ENCODE peak calls at places on chromosomes 1 and 21, in ten cellular contexts. One of them, this sample, is unnamed.

GRCh38 chr1:213987422-213987875 is 324 bp upstream of the PROX1 start:
- DNase-seq in activated naive CD8-positive, alpha-beta T cell treated with anti-CD3 and anti-CD28 coated beads, Interleukin-2, amount 50 U/mL, for 24 hours: no peak
- DNase-seq in adipocyte: no peak
- DNase-seq in substantia nigra: no peak
- DNase-seq in pons: no peak
- DNase-seq in HFFc6: no peak
- DNase-seq in neural crest cell: no peak
- DNase-seq in astrocyte: no peak
- DNase-seq in HEK293T: no peak
- DNase-seq in retina: no peak
- DNase-seq in this sample: peak

GRCh38 chr1:27290586-27290985 is 31.4 kb upstream of the TMEM222 start:
- DNase-seq in substantia nigra: no peak
- DNase-seq in HFFc6: no peak
- DNase-seq in HEK293T: no peak
- DNase-seq in retina: no peak
- DNase-seq in adipocyte: no peak
- DNase-seq in activated naive CD8-positive, alpha-beta T cell treated with anti-CD3 and anti-CD28 coated beads, Interleukin-2, amount 50 U/mL, for 24 hours: no peak
- DNase-seq in neural crest cell: no peak
- DNase-seq in astrocyte: no peak
- DNase-seq in pons: no peak
- DNase-seq in this sample: no peak

GRCh38 chr1:109993885-109994284 is 9.3 kb downstream of the AHCYL1 start:
- DNase-seq in activated naive CD8-positive, alpha-beta T cell treated with anti-CD3 and anti-CD28 coated beads, Interleukin-2, amount 50 U/mL, for 24 hours: no peak
- DNase-seq in neural crest cell: no peak
- DNase-seq in astrocyte: no peak
- DNase-seq in substantia nigra: no peak
- DNase-seq in HEK293T: no peak
- DNase-seq in HFFc6: no peak
- DNase-seq in adipocyte: peak
- DNase-seq in pons: peak
- DNase-seq in retina: no peak
- DNase-seq in this sample: peak

GRCh38 chr1:200139661-200140250 is 112.2 kb downstream of the NR5A2 start:
- DNase-seq in HEK293T: peak
- DNase-seq in HFFc6: peak
- DNase-seq in substantia nigra: no peak
- DNase-seq in retina: no peak
- DNase-seq in activated naive CD8-positive, alpha-beta T cell treated with anti-CD3 and anti-CD28 coated beads, Interleukin-2, amount 50 U/mL, for 24 hours: no peak
- DNase-seq in adipocyte: peak
- DNase-seq in pons: peak
- DNase-seq in neural crest cell: no peak
- DNase-seq in astrocyte: peak
- DNase-seq in this sample: peak

GRCh38 chr1:228646717-228647522 is 88.4 kb upstream of the RHOU start:
- DNase-seq in astrocyte: peak
- DNase-seq in retina: peak
- DNase-seq in HEK293T: peak
- DNase-seq in HFFc6: peak
- DNase-seq in activated naive CD8-positive, alpha-beta T cell treated with anti-CD3 and anti-CD28 coated beads, Interleukin-2, amount 50 U/mL, for 24 hours: peak
- DNase-seq in substantia nigra: no peak
- DNase-seq in pons: peak
- DNase-seq in neural crest cell: no peak
- DNase-seq in adipocyte: peak
- DNase-seq in this sample: peak

GRCh38 chr1:22738522-22738921 is 27.9 kb downstream of the EPHB2 start:
- DNase-seq in substantia nigra: no peak
- DNase-seq in HEK293T: no peak
- DNase-seq in astrocyte: peak
- DNase-seq in neural crest cell: no peak
- DNase-seq in activated naive CD8-positive, alpha-beta T cell treated with anti-CD3 and anti-CD28 coated beads, Interleukin-2, amount 50 U/mL, for 24 hours: no peak
- DNase-seq in HFFc6: no peak
- DNase-seq in pons: no peak
- DNase-seq in adipocyte: no peak
- DNase-seq in retina: no peak
- DNase-seq in this sample: peak

GRCh38 chr1:65002508-65003315 is 36.4 kb upstream of the JAK1 start:
- DNase-seq in HFFc6: peak
- DNase-seq in adipocyte: peak
- DNase-seq in pons: peak
- DNase-seq in substantia nigra: no peak
- DNase-seq in HEK293T: peak
- DNase-seq in astrocyte: peak
- DNase-seq in neural crest cell: peak
- DNase-seq in retina: peak
- DNase-seq in activated naive CD8-positive, alpha-beta T cell treated with anti-CD3 and anti-CD28 coated beads, Interleukin-2, amount 50 U/mL, for 24 hours: peak
- DNase-seq in this sample: peak

GRCh38 chr1:21335088-21335678 is 44.9 kb upstream of the ECE1 start:
- DNase-seq in neural crest cell: no peak
- DNase-seq in substantia nigra: no peak
- DNase-seq in activated naive CD8-positive, alpha-beta T cell treated with anti-CD3 and anti-CD28 coated beads, Interleukin-2, amount 50 U/mL, for 24 hours: no peak
- DNase-seq in HFFc6: no peak
- DNase-seq in astrocyte: no peak
- DNase-seq in pons: no peak
- DNase-seq in adipocyte: no peak
- DNase-seq in retina: no peak
- DNase-seq in HEK293T: no peak
- DNase-seq in this sample: no peak

GRCh38 chr1:229334716-229335115 is 8.1 kb downstream of the CCSAP start:
- DNase-seq in HEK293T: no peak
- DNase-seq in activated naive CD8-positive, alpha-beta T cell treated with anti-CD3 and anti-CD28 coated beads, Interleukin-2, amount 50 U/mL, for 24 hours: no peak
- DNase-seq in pons: no peak
- DNase-seq in HFFc6: no peak
- DNase-seq in neural crest cell: no peak
- DNase-seq in astrocyte: no peak
- DNase-seq in substantia nigra: no peak
- DNase-seq in retina: no peak
- DNase-seq in adipocyte: no peak
- DNase-seq in this sample: no peak

GRCh38 chr21:39217356-39218081 is 34.3 kb upstream of the PSMG1 start:
- DNase-seq in substantia nigra: no peak
- DNase-seq in activated naive CD8-positive, alpha-beta T cell treated with anti-CD3 and anti-CD28 coated beads, Interleukin-2, amount 50 U/mL, for 24 hours: no peak
- DNase-seq in retina: no peak
- DNase-seq in pons: no peak
- DNase-seq in adipocyte: no peak
- DNase-seq in HEK293T: no peak
- DNase-seq in astrocyte: no peak
- DNase-seq in HFFc6: no peak
- DNase-seq in neural crest cell: no peak
- DNase-seq in this sample: no peak

GRCh38 chr1:56285554-56286402 is 293.6 kb downstream of the PLPP3 start:
- DNase-seq in astrocyte: peak
- DNase-seq in substantia nigra: no peak
- DNase-seq in activated naive CD8-positive, alpha-beta T cell treated with anti-CD3 and anti-CD28 coated beads, Interleukin-2, amount 50 U/mL, for 24 hours: no peak
- DNase-seq in retina: no peak
- DNase-seq in HEK293T: no peak
- DNase-seq in HFFc6: no peak
- DNase-seq in neural crest cell: no peak
- DNase-seq in pons: no peak
- DNase-seq in adipocyte: peak
- DNase-seq in this sample: no peak

GRCh38 chr1:232988572-232989040 is 38.2 kb downstream of the NTPCR start:
- DNase-seq in retina: peak
- DNase-seq in neural crest cell: no peak
- DNase-seq in adipocyte: peak
- DNase-seq in activated naive CD8-positive, alpha-beta T cell treated with anti-CD3 and anti-CD28 coated beads, Interleukin-2, amount 50 U/mL, for 24 hours: no peak
- DNase-seq in pons: no peak
- DNase-seq in substantia nigra: no peak
- DNase-seq in astrocyte: peak
- DNase-seq in HFFc6: peak
- DNase-seq in HEK293T: peak
- DNase-seq in this sample: peak

GRCh38 chr1:102120910-102121309 is 124.2 kb upstream of the OLFM3 start:
- DNase-seq in adipocyte: no peak
- DNase-seq in substantia nigra: no peak
- DNase-seq in neural crest cell: no peak
- DNase-seq in HEK293T: no peak
- DNase-seq in retina: no peak
- DNase-seq in HFFc6: no peak
- DNase-seq in astrocyte: no peak
- DNase-seq in pons: no peak
- DNase-seq in activated naive CD8-positive, alpha-beta T cell treated with anti-CD3 and anti-CD28 coated beads, Interleukin-2, amount 50 U/mL, for 24 hours: no peak
- DNase-seq in this sample: no peak

GRCh38 chr1:243980471-243980870 is 70.6 kb upstream of the ZBTB18 start:
- DNase-seq in pons: no peak
- DNase-seq in neural crest cell: no peak
- DNase-seq in HFFc6: no peak
- DNase-seq in activated naive CD8-positive, alpha-beta T cell treated with anti-CD3 and anti-CD28 coated beads, Interleukin-2, amount 50 U/mL, for 24 hours: no peak
- DNase-seq in retina: no peak
- DNase-seq in adipocyte: no peak
- DNase-seq in astrocyte: no peak
- DNase-seq in substantia nigra: no peak
- DNase-seq in HEK293T: no peak
- DNase-seq in this sample: no peak

GRCh38 chr21:36425286-36425685 is 40.1 kb downstream of the CHAF1B start:
- DNase-seq in substantia nigra: no peak
- DNase-seq in adipocyte: no peak
- DNase-seq in HFFc6: no peak
- DNase-seq in neural crest cell: no peak
- DNase-seq in HEK293T: no peak
- DNase-seq in retina: no peak
- DNase-seq in pons: no peak
- DNase-seq in astrocyte: peak
- DNase-seq in activated naive CD8-positive, alpha-beta T cell treated with anti-CD3 and anti-CD28 coated beads, Interleukin-2, amount 50 U/mL, for 24 hours: no peak
- DNase-seq in this sample: no peak

GRCh38 chr21:38123626-38124025 is 133.2 kb upstream of the KCNJ15 start:
- DNase-seq in adipocyte: no peak
- DNase-seq in HEK293T: no peak
- DNase-seq in activated naive CD8-positive, alpha-beta T cell treated with anti-CD3 and anti-CD28 coated beads, Interleukin-2, amount 50 U/mL, for 24 hours: no peak
- DNase-seq in HFFc6: no peak
- DNase-seq in astrocyte: no peak
- DNase-seq in substantia nigra: no peak
- DNase-seq in neural crest cell: no peak
- DNase-seq in pons: no peak
- DNase-seq in retina: no peak
- DNase-seq in this sample: no peak

GRCh38 chr1:2270260-2271100 is 42.4 kb downstream of the SKI start:
- DNase-seq in astrocyte: no peak
- DNase-seq in neural crest cell: peak
- DNase-seq in pons: no peak
- DNase-seq in activated naive CD8-positive, alpha-beta T cell treated with anti-CD3 and anti-CD28 coated beads, Interleukin-2, amount 50 U/mL, for 24 hours: no peak
- DNase-seq in retina: peak
- DNase-seq in substantia nigra: no peak
- DNase-seq in adipocyte: no peak
- DNase-seq in HEK293T: no peak
- DNase-seq in HFFc6: no peak
- DNase-seq in this sample: no peak

GRCh38 chr1:79431341-79431740 is 424.8 kb upstream of the ADGRL4 start:
- DNase-seq in retina: no peak
- DNase-seq in HFFc6: no peak
- DNase-seq in adipocyte: no peak
- DNase-seq in pons: no peak
- DNase-seq in substantia nigra: no peak
- DNase-seq in astrocyte: no peak
- DNase-seq in activated naive CD8-positive, alpha-beta T cell treated with anti-CD3 and anti-CD28 coated beads, Interleukin-2, amount 50 U/mL, for 24 hours: no peak
- DNase-seq in HEK293T: no peak
- DNase-seq in neural crest cell: no peak
- DNase-seq in this sample: no peak

GRCh38 chr1:2228684-2229031 is 539 bp downstream of the SKI start:
- DNase-seq in pons: no peak
- DNase-seq in HFFc6: no peak
- DNase-seq in HEK293T: no peak
- DNase-seq in retina: no peak
- DNase-seq in substantia nigra: no peak
- DNase-seq in activated naive CD8-positive, alpha-beta T cell treated with anti-CD3 and anti-CD28 coated beads, Interleukin-2, amount 50 U/mL, for 24 hours: peak
- DNase-seq in astrocyte: no peak
- DNase-seq in neural crest cell: no peak
- DNase-seq in adipocyte: peak
- DNase-seq in this sample: peak

GRCh38 chr1:162632234-162632666 is at the start of gene DDR2:
- DNase-seq in astrocyte: peak
- DNase-seq in retina: no peak
- DNase-seq in pons: peak
- DNase-seq in HEK293T: peak
- DNase-seq in HFFc6: peak
- DNase-seq in activated naive CD8-positive, alpha-beta T cell treated with anti-CD3 and anti-CD28 coated beads, Interleukin-2, amount 50 U/mL, for 24 hours: no peak
- DNase-seq in adipocyte: peak
- DNase-seq in substantia nigra: no peak
- DNase-seq in neural crest cell: no peak
- DNase-seq in this sample: no peak

GRCh38 chr1:64263335-64263734 is 59.9 kb downstream of the UBE2U start:
- DNase-seq in adipocyte: no peak
- DNase-seq in astrocyte: no peak
- DNase-seq in substantia nigra: no peak
- DNase-seq in activated naive CD8-positive, alpha-beta T cell treated with anti-CD3 and anti-CD28 coated beads, Interleukin-2, amount 50 U/mL, for 24 hours: no peak
- DNase-seq in retina: no peak
- DNase-seq in pons: no peak
- DNase-seq in HFFc6: no peak
- DNase-seq in neural crest cell: no peak
- DNase-seq in HEK293T: no peak
- DNase-seq in this sample: peak

GRCh38 chr1:46617833-46618232 is 1.2 kb upstream of the MOB3C start:
- DNase-seq in pons: no peak
- DNase-seq in HEK293T: no peak
- DNase-seq in neural crest cell: no peak
- DNase-seq in astrocyte: no peak
- DNase-seq in adipocyte: no peak
- DNase-seq in HFFc6: no peak
- DNase-seq in retina: no peak
- DNase-seq in substantia nigra: no peak
- DNase-seq in activated naive CD8-positive, alpha-beta T cell treated with anti-CD3 and anti-CD28 coated beads, Interleukin-2, amount 50 U/mL, for 24 hours: no peak
- DNase-seq in this sample: no peak

GRCh38 chr1:6245869-6246496 is 2.0 kb downstream of the HES3 start:
- DNase-seq in retina: peak
- DNase-seq in activated naive CD8-positive, alpha-beta T cell treated with anti-CD3 and anti-CD28 coated beads, Interleukin-2, amount 50 U/mL, for 24 hours: peak
- DNase-seq in pons: no peak
- DNase-seq in adipocyte: peak
- DNase-seq in HFFc6: no peak
- DNase-seq in astrocyte: no peak
- DNase-seq in substantia nigra: no peak
- DNase-seq in neural crest cell: peak
- DNase-seq in HEK293T: peak
- DNase-seq in this sample: peak

GRCh38 chr1:243786546-243786945 is 63.5 kb downstream of the AKT3 start:
- DNase-seq in activated naive CD8-positive, alpha-beta T cell treated with anti-CD3 and anti-CD28 coated beads, Interleukin-2, amount 50 U/mL, for 24 hours: no peak
- DNase-seq in pons: no peak
- DNase-seq in astrocyte: no peak
- DNase-seq in substantia nigra: no peak
- DNase-seq in adipocyte: no peak
- DNase-seq in retina: no peak
- DNase-seq in neural crest cell: no peak
- DNase-seq in HFFc6: no peak
- DNase-seq in HEK293T: no peak
- DNase-seq in this sample: peak

GRCh38 chr1:15411593-15412487 is 2.2 kb downstream of the EFHD2 start:
- DNase-seq in neural crest cell: no peak
- DNase-seq in pons: peak
- DNase-seq in adipocyte: peak
- DNase-seq in activated naive CD8-positive, alpha-beta T cell treated with anti-CD3 and anti-CD28 coated beads, Interleukin-2, amount 50 U/mL, for 24 hours: peak
- DNase-seq in retina: no peak
- DNase-seq in HFFc6: peak
- DNase-seq in astrocyte: no peak
- DNase-seq in substantia nigra: no peak
- DNase-seq in HEK293T: no peak
- DNase-seq in this sample: peak

GRCh38 chr21:39445339-39446269 is at the start of gene LCA5L:
- DNase-seq in substantia nigra: peak
- DNase-seq in HFFc6: peak
- DNase-seq in neural crest cell: peak
- DNase-seq in activated naive CD8-positive, alpha-beta T cell treated with anti-CD3 and anti-CD28 coated beads, Interleukin-2, amount 50 U/mL, for 24 hours: peak
- DNase-seq in HEK293T: peak
- DNase-seq in astrocyte: peak
- DNase-seq in pons: peak
- DNase-seq in retina: peak
- DNase-seq in adipocyte: peak
- DNase-seq in this sample: peak

This sample was measured in PC-3.